ENCODE peak calls at places on chromosomes 16 and 17, in eight cellular contexts. W, L, N, A, F, R, J and X are unnamed samples.

GRCh38 chr16:47732122-47732805 is 271.1 kb downstream of the PHKB start:
- DNase-seq in W (peak; percentile 68), R (no peak), J (no peak), F (no peak), L (no peak), A (no peak), N (no peak), X (peak; percentile 93)

GRCh38 chr17:65417406-65418221 is 143.8 kb downstream of the AXIN2 start:
- DNase-seq in A (no peak), R (no peak), N (no peak), W (peak; percentile 56), F (no peak), J (no peak), L (no peak), X (peak; percentile 66)

GRCh38 chr16:10539793-10540192 is 40.6 kb downstream of the EMP2 start:
- DNase-seq in N (no peak), A (no peak), R (no peak), F (no peak), J (no peak), W (no peak), L (no peak), X (no peak)

GRCh38 chr17:58399974-58400373 is 17.4 kb downstream of the RNF43 start:
- DNase-seq in F (no peak), R (no peak), A (no peak), W (no peak), J (no peak), N (no peak), L (no peak), X (no peak)

GRCh38 chr16:30065943-30066881 is 652 bp downstream of the ALDOA start:
- DNase-seq in N (peak; percentile 19), J (peak; percentile 35), F (peak; percentile 84), W (peak; percentile 70), R (peak; percentile 26), A (peak; percentile 76), L (peak; percentile 80), X (peak; percentile 62)

GRCh38 chr16:67562918-67563707 is 787 bp downstream of the CTCF start:
- DNase-seq in F (peak; percentile 86), N (peak; percentile 42), J (peak; percentile 87), L (peak; percentile 82), W (peak; percentile 59), A (peak; percentile 78), R (peak; percentile 52), X (peak; percentile 50)

GRCh38 chr16:88002211-88002610 is 51.0 kb downstream of the BANP start:
- DNase-seq in L (no peak), W (no peak), F (no peak), A (no peak), J (no peak), R (no peak), N (no peak), X (no peak)

GRCh38 chr16:78126662-78127061 is 27.2 kb downstream of the WWOX start:
- DNase-seq in J (no peak), N (no peak), L (no peak), R (no peak), F (no peak), W (no peak), A (no peak), X (no peak)

GRCh38 chr17:45404870-45405249 is 27.8 kb downstream of the ARHGAP27 start:
- DNase-seq in R (no peak), A (no peak), F (no peak), J (no peak), N (no peak), W (no peak), L (no peak), X (no peak)

GRCh38 chr17:65586899-65587298 is 25.5 kb upstream of the AXIN2 start:
- DNase-seq in J (no peak), A (no peak), W (no peak), F (no peak), L (no peak), N (no peak), R (no peak), X (no peak)

GRCh38 chr16:88113545-88114045 is 162.4 kb downstream of the BANP start:
- DNase-seq in W (no peak), N (no peak), A (no peak), R (no peak), L (no peak), F (no peak), J (no peak), X (no peak)

GRCh38 chr17:19534562-19535149 is 1.0 kb downstream of the SLC47A1 start:
- DNase-seq in N (no peak), R (no peak), A (no peak), W (peak; percentile 19), L (no peak), J (no peak), F (peak; percentile 58), X (no peak)

GRCh38 chr17:42017866-42018200 is 594 bp upstream of the DNAJC7 start:
- DNase-seq in L (no peak), J (no peak), N (no peak), F (no peak), R (no peak), A (no peak), W (no peak), X (no peak)

GRCh38 chr17:81822312-81822637 is 10.8 kb downstream of the MCRIP1 start:
- DNase-seq in F (no peak), R (no peak), J (no peak), L (no peak), A (no peak), N (no peak), W (no peak), X (no peak)
- TF ChIP-seq CTCF in F (no peak), R (no peak), J (no peak), L (no peak), A (no peak), N (no peak), W (no peak), X (no peak)

DNA sequence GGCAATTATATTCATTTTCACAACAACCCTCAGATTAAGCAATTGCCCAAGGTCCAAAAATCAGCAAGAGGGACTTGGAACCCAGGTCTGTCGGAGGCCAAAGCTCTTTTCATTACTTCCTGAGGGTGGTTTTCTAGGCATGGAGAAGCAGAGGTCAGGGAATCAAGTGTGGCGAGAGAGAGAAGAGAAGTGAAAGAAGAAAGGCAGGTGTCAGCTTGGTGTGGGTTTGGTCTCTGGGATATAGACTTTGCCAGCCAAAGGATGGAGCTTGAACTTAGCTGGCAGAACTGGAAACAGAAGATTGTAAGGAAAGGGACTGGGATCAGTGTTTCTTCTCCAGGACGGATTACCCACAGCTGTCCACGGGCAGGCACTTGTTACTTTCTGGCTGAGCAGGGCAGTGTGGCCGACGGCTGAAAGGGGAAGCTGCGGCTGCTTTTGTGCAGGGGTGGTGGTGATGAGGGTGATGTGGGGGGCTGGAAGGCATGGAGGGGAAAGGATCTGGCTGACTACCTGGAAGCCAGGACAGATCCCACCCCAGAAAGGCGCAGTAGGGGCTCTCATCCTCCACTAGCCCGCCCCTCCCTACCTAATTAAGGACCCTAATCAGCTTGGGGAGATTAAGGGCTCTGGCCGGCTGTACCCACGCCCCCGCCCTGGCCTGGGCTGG is at the start of gene GUCY2D:
- DNase-seq in L (no peak), W (no peak), A (no peak), R (peak; percentile 65), J (no peak), F (peak; percentile 72), N (no peak), X (no peak)
- H3K4me3 ChIP-seq in L (no peak within 1 kb of the TSS), W (no peak within 1 kb of the TSS), A (peak within 1 kb of the TSS; percentile 26), R (peak within 1 kb of the TSS; percentile 59), J (peak within 1 kb of the TSS; percentile 19), F (peak within 1 kb of the TSS; percentile 23), N (no peak within 1 kb of the TSS), X (no peak within 1 kb of the TSS)

DNA sequence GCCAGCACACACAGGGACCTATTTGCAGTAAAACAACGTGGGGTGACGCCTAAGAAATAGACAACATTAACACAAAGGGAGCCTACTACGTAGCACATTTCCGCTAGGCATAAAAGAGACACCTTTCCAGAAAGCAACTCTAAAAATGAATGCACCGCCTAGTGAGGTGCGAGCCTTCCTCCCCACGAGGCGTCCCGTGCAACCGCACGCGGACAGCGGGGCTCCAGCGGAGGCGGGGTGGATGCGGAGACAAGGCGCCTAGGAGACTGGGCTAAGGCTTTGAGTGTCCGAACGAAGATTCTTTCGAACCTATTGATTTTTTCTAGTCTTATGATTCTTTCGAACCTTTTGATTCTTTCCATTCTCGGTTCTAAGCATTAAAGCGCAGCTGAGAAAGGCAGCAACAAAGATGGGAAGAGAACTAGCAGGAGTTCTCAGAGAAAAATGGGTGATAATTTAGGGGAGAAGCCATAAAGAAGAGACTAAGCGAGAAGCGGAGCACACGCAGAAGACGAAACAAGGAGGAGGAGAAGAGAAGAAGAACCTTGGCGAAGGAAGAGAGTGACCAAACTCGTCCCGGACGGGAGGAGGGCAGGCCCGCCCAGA is 433 bp upstream of the CPD start:
- DNase-seq in A (peak; percentile 65), L (peak; percentile 34), J (peak; percentile 5), N (peak; percentile 38), W (peak; percentile 31), R (no peak), F (peak; percentile 68), X (no peak)
- TF ChIP-seq CTCF in A (no peak), L (no peak), J (no peak), N (no peak), W (no peak), R (no peak), F (no peak), X (no peak)

GRCh38 chr17:79027274-79027924 is 3.4 kb downstream of the C1QTNF1 start:
- DNase-seq in F (peak; percentile 63), N (no peak), L (peak; percentile 57), W (peak; percentile 58), A (no peak), J (no peak), R (no peak), X (peak; percentile 50)

GRCh38 chr17:79027925-79028491 is 4.0 kb downstream of the C1QTNF1 start:
- DNase-seq in W (peak; percentile 93), A (no peak), F (peak; percentile 54), N (no peak), R (no peak), L (no peak), J (no peak), X (peak; percentile 79)

GRCh38 chr17:79024901-79025737 is 1.1 kb downstream of the C1QTNF1 start:
- DNase-seq in W (peak; percentile 59), L (no peak), F (peak; percentile 61), R (no peak), A (no peak), N (no peak), J (no peak), X (no peak)

GRCh38 chr17:79028496-79029326 is 4.7 kb downstream of the C1QTNF1 start:
- DNase-seq in A (no peak), L (no peak), F (peak; percentile 40), R (no peak), W (peak; percentile 62), N (no peak), J (no peak), X (peak; percentile 54)

DNA sequence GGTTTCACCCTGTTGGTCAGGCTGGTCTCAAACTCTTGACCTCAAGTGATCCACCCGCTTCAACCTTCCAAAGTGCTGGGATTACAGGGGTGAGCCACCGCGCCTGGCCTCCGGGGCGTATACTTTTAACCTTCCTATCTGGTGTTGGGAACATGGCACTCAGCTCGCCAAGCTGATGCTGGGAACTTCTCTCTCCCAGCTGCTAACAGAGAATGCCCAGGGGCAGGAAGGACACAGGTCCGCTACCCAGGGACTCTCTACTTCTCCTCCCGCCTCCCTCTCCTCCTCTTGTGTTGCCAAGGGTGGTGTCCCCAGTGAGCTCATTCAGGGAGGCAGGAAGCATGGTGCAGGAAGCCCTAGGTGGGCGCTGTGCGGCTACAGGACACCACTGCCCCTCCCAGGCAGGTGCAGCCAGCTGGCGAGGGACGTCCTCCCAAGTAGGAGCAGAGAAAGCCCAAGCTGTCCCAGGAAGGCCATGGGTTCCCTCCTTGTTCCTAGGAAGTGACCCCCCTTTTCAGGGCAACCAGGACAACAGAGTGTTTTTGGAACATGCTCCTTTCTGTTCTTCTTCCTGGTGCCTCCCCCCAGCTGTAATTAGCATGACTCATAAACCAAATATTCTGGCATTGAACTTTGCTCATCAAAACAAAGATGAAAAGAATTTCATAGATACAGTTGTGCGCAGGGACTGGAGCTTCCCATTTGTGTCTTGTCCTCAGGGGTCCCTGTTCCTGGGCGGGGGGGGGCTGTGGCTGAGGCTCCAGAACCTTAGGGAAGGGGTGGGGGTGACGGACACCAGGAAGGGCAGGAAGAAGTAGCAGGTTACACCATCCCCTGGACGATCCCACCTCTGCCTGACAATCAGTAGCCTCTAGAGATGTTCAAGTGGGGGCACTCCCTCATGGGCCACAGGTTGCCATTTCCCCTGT is 2.6 kb downstream of the C1QTNF1 start:
- DNase-seq in J (no peak), A (no peak), L (no peak), N (no peak), F (peak; percentile 63), R (no peak), W (peak; percentile 88), X (peak; percentile 85)
- H3K4me3 ChIP-seq in J (no peak overlapping the region), A (peak overlapping the region; percentile 70), L (no peak overlapping the region), N (no peak overlapping the region), F (no peak overlapping the region), R (no peak overlapping the region), W (peak overlapping the region; percentile 86), X (no peak overlapping the region)